ENCODE peak calls at places on chromosomes 4 and X, in six cellular contexts. F, W, S, U, K and T are unnamed samples.

GRCh38 chrX:110045421-110045820 is 42.5 kb downstream of the TMEM164 start:
- DNase-seq in S (no peak), U (no peak), F (no peak), W (no peak), K (no peak), T (no peak)

GRCh38 chr4:98181815-98182214 is 38.5 kb upstream of the STPG2 start:
- DNase-seq in U (no peak), K (no peak), S (no peak), F (peak; percentile 19), W (peak; percentile 9), T (no peak)

GRCh38 chrX:100895365-100896075 is 21.4 kb upstream of the NOX1 start:
- DNase-seq in S (no peak), W (peak; percentile 64), K (peak; percentile 64), F (peak; percentile 44), U (no peak), T (no peak)

GRCh38 chr4:48109413-48110263 is 24.4 kb downstream of the TXK start:
- DNase-seq in S (no peak), W (peak; percentile 66), K (peak; percentile 84), F (peak; percentile 45), U (no peak), T (peak; percentile 70)

GRCh38 chrX:15761564-15762191 is 23.6 kb downstream of the CA5B start:
- DNase-seq in K (peak; percentile 50), F (peak; percentile 42), W (peak; percentile 37), U (no peak), S (no peak), T (peak; percentile 39)

GRCh38 chr4:184362338-184362737 is 112.0 kb downstream of the IRF2 start:
- DNase-seq in U (no peak), S (no peak), F (no peak), W (no peak), K (no peak), T (no peak)

GRCh38 chrX:9878141-9878875 is 88.8 kb upstream of the CLDN34 start:
- DNase-seq in W (peak; percentile 36), K (no peak), F (no peak), S (no peak), U (no peak), T (no peak)

GRCh38 chr4:108874806-108875205 is 112.0 kb upstream of the ETNPPL start:
- DNase-seq in S (no peak), K (no peak), W (no peak), U (no peak), F (no peak), T (no peak)

GRCh38 chr4:151013944-151014343 is 1.1 kb downstream of the LRBA start:
- DNase-seq in K (no peak), W (no peak), U (no peak), F (no peak), S (no peak), T (no peak)

GRCh38 chrX:49230500-49231232 is 2.5 kb downstream of the CACNA1F start:
- DNase-seq in K (peak; percentile 28), S (peak; percentile 82), U (peak; percentile 63), F (no peak), W (no peak), T (peak; percentile 89)

GRCh38 chr4:122776916-122777315 is 44.4 kb downstream of the BBS12 start:
- DNase-seq in F (no peak), S (no peak), W (no peak), K (peak; percentile 59), U (no peak), T (no peak)

GRCh38 chrX:40550069-40550468 is 30.7 kb upstream of the ATP6AP2 start:
- DNase-seq in K (no peak), U (no peak), F (no peak), W (no peak), S (no peak), T (no peak)

GRCh38 chr4:139783761-139784484 is 118.3 kb downstream of the MGST2 start:
- DNase-seq in K (no peak), W (no peak), F (no peak), S (no peak), U (no peak), T (no peak)

GRCh38 chrX:40109288-40110008 is 11.7 kb upstream of the BCOR start:
- DNase-seq in F (no peak), K (peak; percentile 41), W (peak; percentile 72), S (peak; percentile 74), U (no peak), T (peak; percentile 57)

GRCh38 chrX:74015379-74016019 is 288.5 kb upstream of the ZCCHC13 start:
- DNase-seq in U (peak; percentile 51), K (peak; percentile 86), W (peak; percentile 76), F (peak; percentile 79), S (peak; percentile 38), T (peak; percentile 80)

GRCh38 chr4:116639070-116639577 is 446.3 kb downstream of the TRAM1L1 start:
- DNase-seq in S (no peak), W (no peak), U (no peak), K (no peak), F (no peak), T (no peak)

GRCh38 chrX:13863326-13863725 is 46.4 kb upstream of the GPM6B start:
- DNase-seq in W (peak; percentile 7), S (no peak), F (no peak), U (no peak), K (no peak), T (no peak)

GRCh38 chr4:113382704-113383103 is 333.3 kb downstream of the ANK2 start:
- DNase-seq in K (no peak), W (no peak), S (no peak), U (no peak), F (no peak), T (no peak)

GRCh38 chrX:130637591-130637990 is 235.8 kb downstream of the RBMX2 start:
- DNase-seq in U (no peak), F (peak; percentile 45), K (no peak), W (peak; percentile 11), S (no peak), T (no peak)

GRCh38 chr4:55397521-55398321 is 2.0 kb downstream of the TMEM165 start:
- DNase-seq in U (no peak), F (peak; percentile 92), W (peak; percentile 37), S (no peak), K (peak; percentile 48), T (no peak)

GRCh38 chrX:17529349-17529748 is 154.3 kb downstream of the NHS start:
- DNase-seq in W (no peak), K (no peak), F (no peak), U (no peak), S (no peak), T (no peak)

GRCh38 chr4:61173799-61174198 is 26.3 kb upstream of the ADGRL3 start:
- DNase-seq in S (no peak), U (no peak), F (no peak), K (peak; percentile 3), W (no peak), T (no peak)

GRCh38 chr4:24584175-24584850 is at the start of gene DHX15:
- DNase-seq in F (peak; percentile 98), W (peak; percentile 95), S (peak; percentile 98), K (peak; percentile 96), U (peak; percentile 93), T (peak; percentile 92)

GRCh38 chr4:78222575-78223186 is 165.6 kb downstream of the FRAS1 start:
- DNase-seq in F (no peak), S (no peak), U (no peak), W (no peak), K (no peak), T (no peak)

GRCh38 chr4:52051213-52051614 is at the start of gene SPATA18:
- DNase-seq in K (no peak), S (peak; percentile 52), U (no peak), W (no peak), F (peak; percentile 24), T (no peak)

GRCh38 chr4:13865871-13866669 is 238.5 kb upstream of the BOD1L1 start:
- DNase-seq in S (no peak), K (no peak), F (peak; percentile 20), W (peak; percentile 90), U (no peak), T (no peak)

GRCh38 chr4:16467061-16467460 is 240.8 kb upstream of the TAPT1 start:
- DNase-seq in U (no peak), W (no peak), S (no peak), F (no peak), K (no peak), T (no peak)

GRCh38 chrX:40897768-40898167 is 162.4 kb upstream of the MED14 start:
- DNase-seq in U (no peak), F (no peak), K (no peak), S (no peak), W (peak; percentile 18), T (no peak)

GRCh38 chr4:74428278-74428677 is 16.7 kb upstream of the AREG start:
- DNase-seq in S (no peak), F (peak; percentile 58), K (peak; percentile 49), U (no peak), W (no peak), T (no peak)

GRCh38 chrX:39427492-39428289 is 626.4 kb downstream of the MID1IP1 start:
- DNase-seq in S (no peak), W (peak; percentile 7), U (peak; percentile 51), K (peak; percentile 4), F (peak; percentile 39), T (no peak)

GRCh38 chr4:74555231-74555630 is 110.3 kb downstream of the AREG start:
- DNase-seq in U (no peak), F (no peak), K (no peak), S (no peak), W (peak; percentile 92), T (no peak)

GRCh38 chr4:41050840-41051775 is 163.2 kb downstream of the APBB2 start:
- DNase-seq in W (no peak), F (no peak), K (no peak), U (no peak), S (no peak), T (no peak)